ENCODE peak calls at places on chromosomes 16 and 17, in six cellular contexts. One of them, this sample, is unnamed.

GRCh38 chr17:1941241-1942065 is 83.7 kb downstream of the RTN4RL1 start:
- DNase-seq in IMR-90: no peak
- DNase-seq in neuronal stem cell: no peak
- DNase-seq in H1: no peak
- DNase-seq in mesenchymal stem cell: no peak
- DNase-seq in H9: peak
- DNase-seq in this sample: no peak

GRCh38 chr17:8300226-8300625 is 5.0 kb upstream of the SLC25A35 start:
- DNase-seq in IMR-90: no peak
- DNase-seq in neuronal stem cell: no peak
- DNase-seq in H1: no peak
- DNase-seq in mesenchymal stem cell: no peak
- DNase-seq in H9: no peak
- DNase-seq in this sample: no peak

GRCh38 chr16:73185737-73186136 is 137.8 kb upstream of the ZFHX3 start:
- DNase-seq in IMR-90: no peak
- DNase-seq in neuronal stem cell: no peak
- DNase-seq in H1: no peak
- DNase-seq in mesenchymal stem cell: no peak
- DNase-seq in H9: no peak
- DNase-seq in this sample: no peak

GRCh38 chr17:72715906-72716572 is 376.4 kb downstream of the SLC39A11 start:
- DNase-seq in IMR-90: peak
- DNase-seq in neuronal stem cell: no peak
- DNase-seq in H1: no peak
- DNase-seq in mesenchymal stem cell: peak
- DNase-seq in H9: no peak
- DNase-seq in this sample: peak

GRCh38 chr17:70187383-70187782 is 18.1 kb downstream of the KCNJ2 start:
- DNase-seq in IMR-90: peak
- DNase-seq in neuronal stem cell: no peak
- DNase-seq in H1: no peak
- DNase-seq in mesenchymal stem cell: no peak
- DNase-seq in H9: no peak
- DNase-seq in this sample: no peak

GRCh38 chr17:77451894-77452852 is 311.4 kb downstream of the SEC14L1 start:
- DNase-seq in IMR-90: peak
- DNase-seq in neuronal stem cell: no peak
- DNase-seq in H1: peak
- DNase-seq in mesenchymal stem cell: peak
- DNase-seq in H9: peak
- DNase-seq in this sample: peak

GRCh38 chr17:30503558-30503957 is 26.4 kb downstream of the GOSR1 start:
- DNase-seq in IMR-90: peak
- DNase-seq in neuronal stem cell: no peak
- DNase-seq in H1: no peak
- DNase-seq in mesenchymal stem cell: peak
- DNase-seq in H9: no peak
- DNase-seq in this sample: no peak

GRCh38 chr17:67139784-67140665 is 95.7 kb downstream of the CACNG1 start:
- DNase-seq in IMR-90: peak
- DNase-seq in neuronal stem cell: no peak
- DNase-seq in H1: no peak
- DNase-seq in mesenchymal stem cell: peak
- DNase-seq in H9: peak
- DNase-seq in this sample: no peak

GRCh38 chr17:74011963-74012362 is 191.5 kb upstream of the RPL38 start:
- DNase-seq in IMR-90: no peak
- DNase-seq in neuronal stem cell: no peak
- DNase-seq in H1: no peak
- DNase-seq in mesenchymal stem cell: peak
- DNase-seq in H9: no peak
- DNase-seq in this sample: no peak

GRCh38 chr16:66651965-66652364 is 44.6 kb downstream of the CMTM4 start:
- DNase-seq in IMR-90: no peak
- DNase-seq in neuronal stem cell: no peak
- DNase-seq in H1: no peak
- DNase-seq in mesenchymal stem cell: no peak
- DNase-seq in H9: no peak
- DNase-seq in this sample: no peak

GRCh38 chr16:72317378-72317777 is 145.4 kb upstream of the PMFBP1 start:
- DNase-seq in IMR-90: peak
- DNase-seq in neuronal stem cell: no peak
- DNase-seq in H1: no peak
- DNase-seq in mesenchymal stem cell: no peak
- DNase-seq in H9: no peak
- DNase-seq in this sample: no peak

GRCh38 chr17:10262451-10262850 is 64.0 kb upstream of the GAS7 start:
- DNase-seq in IMR-90: no peak
- DNase-seq in neuronal stem cell: no peak
- DNase-seq in H1: no peak
- DNase-seq in mesenchymal stem cell: no peak
- DNase-seq in H9: no peak
- DNase-seq in this sample: peak

GRCh38 chr16:48131201-48131600 is 24.6 kb downstream of the ABCC12 start:
- DNase-seq in IMR-90: no peak
- DNase-seq in neuronal stem cell: no peak
- DNase-seq in H1: no peak
- DNase-seq in mesenchymal stem cell: no peak
- DNase-seq in H9: no peak
- DNase-seq in this sample: no peak

GRCh38 chr17:39094607-39095308 is 56.7 kb downstream of the PLXDC1 start:
- DNase-seq in IMR-90: no peak
- DNase-seq in neuronal stem cell: no peak
- DNase-seq in H1: no peak
- DNase-seq in mesenchymal stem cell: no peak
- DNase-seq in H9: no peak
- DNase-seq in this sample: no peak

GRCh38 chr17:28365487-28365886 is 488 bp upstream of the SEBOX start:
- DNase-seq in IMR-90: no peak
- DNase-seq in neuronal stem cell: no peak
- DNase-seq in H1: no peak
- DNase-seq in mesenchymal stem cell: no peak
- DNase-seq in H9: no peak
- DNase-seq in this sample: no peak

GRCh38 chr17:34569591-34569990 is 9.8 kb upstream of the TMEM132E start:
- DNase-seq in IMR-90: no peak
- DNase-seq in neuronal stem cell: no peak
- DNase-seq in H1: no peak
- DNase-seq in mesenchymal stem cell: no peak
- DNase-seq in H9: no peak
- DNase-seq in this sample: no peak

GRCh38 chr17:73980517-73980916 is 223.0 kb upstream of the RPL38 start:
- DNase-seq in IMR-90: no peak
- DNase-seq in neuronal stem cell: no peak
- DNase-seq in H1: no peak
- DNase-seq in mesenchymal stem cell: no peak
- DNase-seq in H9: no peak
- DNase-seq in this sample: no peak

GRCh38 chr17:2475056-2475455 is 36.6 kb downstream of the METTL16 start:
- DNase-seq in IMR-90: no peak
- DNase-seq in neuronal stem cell: no peak
- DNase-seq in H1: no peak
- DNase-seq in mesenchymal stem cell: no peak
- DNase-seq in H9: no peak
- DNase-seq in this sample: peak

GRCh38 chr17:51853857-51854256 is 304.7 kb downstream of the CA10 start:
- DNase-seq in IMR-90: no peak
- DNase-seq in neuronal stem cell: no peak
- DNase-seq in H1: no peak
- DNase-seq in mesenchymal stem cell: no peak
- DNase-seq in H9: no peak
- DNase-seq in this sample: no peak

GRCh38 chr16:85781685-85782370 is 17.5 kb downstream of the EMC8 start:
- DNase-seq in IMR-90: peak
- DNase-seq in neuronal stem cell: no peak
- DNase-seq in H1: no peak
- DNase-seq in mesenchymal stem cell: no peak
- DNase-seq in H9: no peak
- DNase-seq in this sample: no peak

GRCh38 chr16:18068477-18068876 is 268.1 kb downstream of the NPIPA8 start:
- DNase-seq in IMR-90: no peak
- DNase-seq in neuronal stem cell: no peak
- DNase-seq in H1: no peak
- DNase-seq in mesenchymal stem cell: no peak
- DNase-seq in H9: no peak
- DNase-seq in this sample: no peak

GRCh38 chr17:53736516-53737274 is 86.0 kb upstream of the KIF2B start:
- DNase-seq in IMR-90: no peak
- DNase-seq in neuronal stem cell: no peak
- DNase-seq in H1: no peak
- DNase-seq in mesenchymal stem cell: no peak
- DNase-seq in H9: no peak
- DNase-seq in this sample: no peak

DNA sequence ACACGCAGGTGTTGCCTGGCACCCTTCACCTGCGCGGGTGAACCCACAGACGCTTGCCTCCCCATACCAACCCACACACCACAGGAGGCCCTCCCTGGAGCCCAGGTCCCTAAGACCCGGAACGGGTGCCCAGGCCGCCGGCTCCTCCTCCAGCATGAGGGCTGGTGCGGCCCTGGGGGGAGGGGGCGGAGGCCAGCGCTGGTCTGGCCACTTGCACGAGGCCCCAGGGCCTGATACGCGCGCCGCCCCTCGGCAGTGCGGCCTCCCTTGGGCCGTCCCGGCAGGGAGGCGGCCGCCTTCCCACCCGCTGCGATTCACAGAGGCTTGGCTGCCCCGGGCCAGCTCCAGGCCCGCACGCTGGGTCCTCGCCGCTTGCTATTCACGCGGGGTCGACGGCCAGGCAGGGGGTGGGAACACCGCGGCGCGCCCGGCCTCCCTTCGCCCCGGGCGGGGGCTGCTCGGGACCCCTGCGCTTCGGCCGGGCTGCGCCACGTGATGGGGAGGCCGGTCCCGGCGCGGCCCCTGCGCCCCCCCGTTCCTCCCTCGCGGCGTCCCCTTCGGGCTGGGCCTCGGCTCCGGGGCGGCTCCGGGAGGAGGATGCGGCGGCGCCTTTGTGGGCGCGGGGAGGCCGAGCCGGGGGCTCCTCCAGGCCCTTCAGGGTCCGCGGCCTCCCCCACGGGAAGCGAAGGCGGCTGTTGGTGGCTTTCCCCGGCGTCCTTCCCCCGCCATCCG is 683 bp downstream of the FASN start:
- DNase-seq in IMR-90: peak
- DNase-seq in neuronal stem cell: no peak
- DNase-seq in H1: no peak
- DNase-seq in mesenchymal stem cell: peak
- DNase-seq in H9: no peak
- DNase-seq in this sample: peak
- H2BK120ac ChIP-seq in IMR-90: no peak
- H2BK120ac ChIP-seq in neuronal stem cell: peak
- H2BK120ac ChIP-seq in H1: peak
- H2BK120ac ChIP-seq in mesenchymal stem cell: peak
- H2BK120ac ChIP-seq in H9: no peak
- H2BK120ac ChIP-seq in this sample: peak

GRCh38 chr17:44548714-44549230 is 8.5 kb upstream of the FZD2 start:
- DNase-seq in IMR-90: no peak
- DNase-seq in neuronal stem cell: no peak
- DNase-seq in H1: no peak
- DNase-seq in mesenchymal stem cell: no peak
- DNase-seq in H9: no peak
- DNase-seq in this sample: no peak

GRCh38 chr17:44549736-44550135 is 7.5 kb upstream of the FZD2 start:
- DNase-seq in IMR-90: no peak
- DNase-seq in neuronal stem cell: no peak
- DNase-seq in H1: no peak
- DNase-seq in mesenchymal stem cell: no peak
- DNase-seq in H9: no peak
- DNase-seq in this sample: no peak

GRCh38 chr17:44546711-44547606 is 10.3 kb upstream of the FZD2 start:
- DNase-seq in IMR-90: peak
- DNase-seq in neuronal stem cell: no peak
- DNase-seq in H1: no peak
- DNase-seq in mesenchymal stem cell: peak
- DNase-seq in H9: no peak
- DNase-seq in this sample: no peak

GRCh38 chr17:44543905-44544523 is 13.3 kb upstream of the FZD2 start:
- DNase-seq in IMR-90: no peak
- DNase-seq in neuronal stem cell: no peak
- DNase-seq in H1: no peak
- DNase-seq in mesenchymal stem cell: no peak
- DNase-seq in H9: no peak
- DNase-seq in this sample: no peak

GRCh38 chr17:44547625-44548297 is 9.5 kb upstream of the FZD2 start:
- DNase-seq in IMR-90: no peak
- DNase-seq in neuronal stem cell: no peak
- DNase-seq in H1: no peak
- DNase-seq in mesenchymal stem cell: no peak
- DNase-seq in H9: peak
- DNase-seq in this sample: no peak
- H2AFZ ChIP-seq in IMR-90: peak
- H2AFZ ChIP-seq in neuronal stem cell: peak
- H2AFZ ChIP-seq in H1: no peak
- H2AFZ ChIP-seq in mesenchymal stem cell: peak
- H2AFZ ChIP-seq in H9: no peak
- H2AFZ ChIP-seq in this sample: peak

GRCh38 chr16:28110074-28110473 is 46.6 kb upstream of the GSG1L start:
- DNase-seq in IMR-90: peak
- DNase-seq in neuronal stem cell: no peak
- DNase-seq in H1: no peak
- DNase-seq in mesenchymal stem cell: peak
- DNase-seq in H9: no peak
- DNase-seq in this sample: peak
- H3K27ac ChIP-seq in IMR-90: peak
- H3K27ac ChIP-seq in neuronal stem cell: no peak
- H3K27ac ChIP-seq in H1: no peak
- H3K27ac ChIP-seq in mesenchymal stem cell: no peak
- H3K27ac ChIP-seq in H9: no peak
- H3K27ac ChIP-seq in this sample: no peak

DNA sequence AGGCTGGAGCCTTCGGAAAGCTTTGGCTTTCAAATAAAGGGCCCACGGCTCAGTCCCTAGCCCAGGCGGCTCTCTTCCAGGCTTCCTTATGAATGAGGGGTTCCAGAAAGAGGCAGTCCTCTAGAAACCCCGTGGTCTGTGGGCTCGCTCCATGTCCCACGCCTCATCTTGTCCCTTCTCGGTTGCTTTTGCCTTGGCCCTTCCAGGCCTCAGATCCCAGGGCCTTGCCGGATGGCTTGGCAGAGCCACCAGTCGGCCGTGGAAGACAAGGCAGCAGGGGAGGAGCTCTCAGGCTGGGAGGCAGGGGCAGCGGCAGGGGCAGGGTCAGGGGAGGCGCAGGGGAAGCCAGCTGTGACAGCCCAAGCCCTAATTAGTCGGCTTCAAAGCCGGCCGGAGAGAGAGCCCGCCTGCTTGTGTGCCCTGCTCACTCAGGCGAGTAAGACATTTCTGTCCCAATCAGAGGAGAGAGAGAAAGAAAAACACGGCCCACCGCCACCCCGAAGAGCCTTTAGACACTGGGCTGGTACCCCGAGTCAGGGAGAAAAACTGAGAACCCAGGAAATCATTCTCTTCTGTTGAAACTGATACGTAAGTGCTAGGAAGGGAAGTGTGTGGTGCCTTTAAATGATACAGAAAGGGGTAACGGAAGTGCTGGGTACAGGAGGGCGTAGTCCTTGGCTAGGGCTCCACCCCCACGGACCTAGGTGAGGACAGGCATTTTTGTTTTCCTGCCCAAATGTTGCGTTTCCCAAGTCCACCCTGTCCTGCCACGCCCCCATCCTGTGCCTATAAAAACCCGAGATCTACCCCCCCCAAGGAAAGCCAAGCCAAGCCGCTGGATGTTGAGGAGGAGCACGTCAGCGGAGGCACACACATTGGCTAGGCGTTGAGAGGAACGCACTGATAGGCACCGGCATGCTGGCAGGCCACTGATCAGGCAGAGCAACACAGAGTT is 27.8 kb upstream of the MEIOC start:
- DNase-seq in IMR-90: no peak
- DNase-seq in neuronal stem cell: peak
- DNase-seq in H1: peak
- DNase-seq in mesenchymal stem cell: peak
- DNase-seq in H9: peak
- DNase-seq in this sample: no peak
- H2BK120ac ChIP-seq in IMR-90: no peak
- H2BK120ac ChIP-seq in neuronal stem cell: peak
- H2BK120ac ChIP-seq in H1: no peak
- H2BK120ac ChIP-seq in mesenchymal stem cell: peak
- H2BK120ac ChIP-seq in H9: no peak
- H2BK120ac ChIP-seq in this sample: peak

This sample was measured in trophoblast cell.